ENCODE peak calls at places on chromosomes 16 and 17, in four cellular contexts. V is lower leg skin, Q is Peyer's patch, I is uterus. E is an unnamed sample.

GRCh38 chr16:69935278-69935711 is 15.8 kb upstream of the CLEC18A start:
- DNase-seq in Q (no peak), V (no peak), I (no peak), E (no peak)

GRCh38 chr16:51523400-51523799 is 372.3 kb upstream of the SALL1 start:
- DNase-seq in I (no peak), V (no peak), Q (no peak), E (no peak)

GRCh38 chr17:38451030-38451839 is 23.0 kb downstream of the ARHGAP23 start:
- DNase-seq in V (no peak), Q (no peak), I (peak; percentile 57), E (peak; percentile 89)

GRCh38 chr17:39306509-39307212 is 80.9 kb upstream of the STAC2 start:
- DNase-seq in I (no peak), Q (no peak), V (no peak), E (no peak)

GRCh38 chr17:8124350-8125195 is 667 bp upstream of the HES7 start:
- DNase-seq in Q (no peak), V (no peak), I (no peak), E (no peak)

GRCh38 chr17:34081269-34081668 is 173.8 kb upstream of the CCL2 start:
- DNase-seq in I (no peak), Q (no peak), V (no peak), E (no peak)

GRCh38 chr17:6668727-6669425 is 17.3 kb downstream of the C17orf100 start:
- DNase-seq in Q (peak; percentile 39), I (no peak), V (peak; percentile 73), E (no peak)

GRCh38 chr16:47143677-47144558 is at the start of gene NETO2:
- DNase-seq in Q (peak; percentile 83), I (no peak), V (no peak), E (no peak)

GRCh38 chr17:75516619-75517276 is 420 bp downstream of the TSEN54 start:
- DNase-seq in Q (peak; percentile 60), V (no peak), I (peak; percentile 36), E (peak; percentile 77)

GRCh38 chr16:17389392-17389791 is 81.4 kb downstream of the XYLT1 start:
- DNase-seq in V (no peak), Q (no peak), I (no peak), E (no peak)

GRCh38 chr17:50113624-50114320 is 16.2 kb downstream of the SAMD14 start:
- DNase-seq in Q (no peak), I (peak; percentile 50), V (no peak), E (no peak)

GRCh38 chr17:59149051-59149450 is 5.9 kb downstream of the SKA2 start:
- DNase-seq in V (no peak), Q (no peak), I (no peak), E (no peak)

GRCh38 chr17:45941395-45941794 is 47.0 kb downstream of the MAPT start:
- DNase-seq in I (no peak), Q (no peak), V (no peak), E (no peak)

GRCh38 chr17:19753661-19754463 is 5.8 kb upstream of the ALDH3A1 start:
- DNase-seq in V (no peak), I (no peak), Q (peak; percentile 67), E (peak; percentile 79)

GRCh38 chr17:76969598-76970172 is 101.5 kb downstream of the MGAT5B start:
- DNase-seq in V (no peak), I (no peak), Q (no peak), E (peak; percentile 53)

GRCh38 chr17:81244358-81245023 is 5.4 kb downstream of the NDUFAF8 start:
- DNase-seq in I (no peak), V (no peak), Q (no peak), E (no peak)

GRCh38 chr17:67855504-67856324 is 30.4 kb downstream of the BPTF start:
- DNase-seq in I (no peak), V (no peak), Q (no peak), E (no peak)

GRCh38 chr17:65093930-65094329 is 37.4 kb upstream of the GNA13 start:
- DNase-seq in V (no peak), I (no peak), Q (no peak), E (no peak)

GRCh38 chr17:73952498-73953205 is 250.8 kb upstream of the RPL38 start:
- DNase-seq in Q (peak; percentile 50), V (peak; percentile 85), I (no peak), E (no peak)

GRCh38 chr16:50202926-50203624 is 50.0 kb downstream of the TENT4B start:
- DNase-seq in I (peak; percentile 63), V (no peak), Q (no peak), E (peak; percentile 41)

GRCh38 chr17:80737106-80738019 is 192.7 kb downstream of the RPTOR start:
- DNase-seq in Q (peak; percentile 77), I (no peak), V (no peak), E (no peak)

GRCh38 chr17:5468075-5468473 is 708 bp downstream of the DHX33 start:
- DNase-seq in V (no peak), I (no peak), Q (no peak), E (no peak)

GRCh38 chr17:54864636-54865420 is 35.8 kb upstream of the TOM1L1 start:
- DNase-seq in Q (no peak), V (no peak), I (no peak), E (no peak)

GRCh38 chr17:63390090-63390489 is 56.0 kb downstream of the CYB561 start:
- DNase-seq in I (no peak), Q (no peak), V (no peak), E (no peak)

GRCh38 chr16:4695473-4696171 is 2.3 kb downstream of the NUDT16L1 start:
- DNase-seq in I (no peak), V (peak; percentile 85), Q (no peak), E (no peak)

GRCh38 chr17:78671607-78672404 is 94.6 kb upstream of the DNAH17 start:
- DNase-seq in V (no peak), Q (peak; percentile 27), I (no peak), E (no peak)

GRCh38 chr17:80474231-80474932 is 2.0 kb downstream of the NPTX1 start:
- DNase-seq in I (no peak), V (no peak), Q (no peak), E (peak; percentile 63)

GRCh38 chr16:2234813-2235170 is 1.5 kb upstream of the DNASE1L2 start:
- DNase-seq in I (no peak), Q (no peak), V (no peak), E (no peak)

GRCh38 chr17:44894642-44895041 is 4.6 kb downstream of the EFTUD2 start:
- DNase-seq in V (no peak), I (no peak), Q (no peak), E (no peak)

GRCh38 chr17:726331-726919 is 6.0 kb upstream of the TLCD3A start:
- DNase-seq in V (no peak), I (no peak), Q (no peak), E (no peak)

GRCh38 chr17:82020874-82021727 is 1.6 kb downstream of the CENPX start:
- DNase-seq in I (peak; percentile 72), V (peak; percentile 93), Q (peak; percentile 87), E (peak; percentile 79)

GRCh38 chr16:30185141-30185682 is 1.8 kb downstream of the CORO1A start:
- DNase-seq in I (no peak), V (no peak), Q (peak; percentile 63), E (no peak)

GRCh38 chr16:69301187-69301586 is 10.0 kb upstream of the VPS4A start:
- DNase-seq in Q (no peak), I (no peak), V (no peak), E (no peak)

GRCh38 chr16:56193951-56194726 is 2.9 kb downstream of the GNAO1 start:
- DNase-seq in Q (peak; percentile 84), I (peak; percentile 84), V (peak; percentile 93), E (no peak)

GRCh38 chr17:1908699-1909309 is 79.0 kb downstream of the RPA1 start:
- DNase-seq in Q (peak; percentile 71), V (peak; percentile 89), I (peak; percentile 49), E (peak; percentile 66)

GRCh38 chr17:57260325-57261083 is 4.2 kb downstream of the MSI2 start:
- DNase-seq in I (no peak), Q (no peak), V (no peak), E (no peak)

GRCh38 chr17:62724398-62725146 is 83.5 kb downstream of the MARCHF10 start:
- DNase-seq in V (peak; percentile 73), I (no peak), Q (peak; percentile 74), E (no peak)

GRCh38 chr16:87331241-87331801 is 14.1 kb upstream of the C16orf95 start:
- DNase-seq in I (no peak), V (no peak), Q (no peak), E (no peak)

GRCh38 chr16:19116711-19117449 is 3.1 kb downstream of the ITPRIPL2 start:
- DNase-seq in Q (no peak), I (no peak), V (no peak), E (no peak)

GRCh38 chr16:19123535-19124178 is 9.9 kb downstream of the ITPRIPL2 start:
- DNase-seq in I (no peak), V (no peak), Q (peak; percentile 87), E (no peak)

GRCh38 chr16:19118938-19119431 is 5.2 kb downstream of the ITPRIPL2 start:
- DNase-seq in I (peak; percentile 78), V (no peak), Q (peak; percentile 55), E (peak; percentile 81)

GRCh38 chr16:19115148-19116021 is 1.6 kb downstream of the ITPRIPL2 start:
- DNase-seq in V (no peak), I (no peak), Q (no peak), E (no peak)

GRCh38 chr16:19119564-19119963 is 5.8 kb downstream of the ITPRIPL2 start:
- DNase-seq in I (peak; percentile 34), V (no peak), Q (no peak), E (no peak)
- TF ChIP-seq POLR2A in I (no peak), V (no peak), Q (no peak), E (no peak)

GRCh38 chr17:9239821-9240658 is 218.7 kb downstream of the NTN1 start:
- DNase-seq in Q (peak; percentile 83), V (peak; percentile 95), I (peak; percentile 82), E (no peak)
- TF ChIP-seq POLR2A in Q (no peak), V (no peak), I (peak; percentile 87), E (no peak)

DNA sequence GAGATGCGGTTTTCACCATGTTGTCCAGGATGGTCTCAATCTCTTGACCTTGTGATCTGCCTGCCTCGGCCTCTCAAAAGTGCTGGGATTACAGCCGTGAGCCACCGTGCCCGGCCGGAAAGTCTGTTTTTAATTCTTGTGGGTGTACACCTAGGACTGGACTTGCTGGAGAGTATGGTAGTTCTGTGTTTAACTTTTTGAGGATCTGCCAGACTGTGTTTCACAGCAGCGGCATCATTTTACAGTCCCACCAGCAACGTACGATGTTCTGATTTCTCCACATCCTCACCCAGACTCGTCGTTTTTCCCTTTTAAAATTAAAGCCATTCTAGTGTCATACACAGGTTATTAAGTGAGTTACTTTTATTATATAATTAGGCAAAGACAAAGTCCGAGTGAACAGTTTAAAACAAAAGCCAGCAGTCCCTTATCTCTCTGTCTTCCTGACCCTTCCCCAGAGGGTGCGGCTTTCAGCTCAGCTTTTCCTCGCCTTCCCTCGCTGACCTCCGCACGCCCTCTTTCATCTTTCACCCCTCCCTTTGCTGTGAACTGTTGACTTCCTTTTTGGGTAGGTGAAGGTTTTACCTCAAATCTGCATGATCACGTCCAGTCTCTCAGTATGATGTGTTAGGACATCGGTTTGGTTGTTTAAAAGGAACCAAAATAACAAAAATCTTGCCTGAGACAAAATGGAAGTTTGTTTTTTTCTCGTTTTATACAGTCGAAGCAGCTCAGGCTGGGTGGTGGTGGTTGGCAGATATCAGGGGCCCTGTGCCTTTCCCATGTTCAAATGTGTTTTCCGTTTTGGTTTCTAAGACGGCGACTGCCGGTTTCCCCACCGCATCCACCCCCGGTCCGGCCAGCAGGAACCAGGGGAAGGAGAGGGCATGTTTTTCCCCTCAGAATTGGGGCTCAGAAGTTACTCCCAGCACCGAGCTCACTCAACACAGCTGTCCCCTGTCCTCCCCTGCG is 18.0 kb downstream of the FAM234A start:
- DNase-seq in Q (peak; percentile 83), V (no peak), I (no peak), E (no peak)
- TF ChIP-seq POLR2A in Q (no peak), V (no peak), I (no peak), E (no peak)

GRCh38 chr16:53131363-53132071 is 76.7 kb downstream of the CHD9 start:
- DNase-seq in Q (peak; percentile 84), I (peak; percentile 65), V (peak; percentile 94), E (peak; percentile 47)
- TF ChIP-seq POLR2A in Q (peak; percentile 48), I (peak; percentile 16), V (no peak), E (no peak)